ENCODE peak calls at places on chromosomes 4 and X, in four cellular contexts. Q is stomach, M is H1, G is sigmoid colon. U is an unnamed sample.

GRCh38 chr4:576245-576821 is at the start of gene TMEM271:
- DNase-seq in Q (no peak), G (no peak), M (peak), U (no peak)

GRCh38 chr4:175127314-175127713 is 209.2 kb downstream of the ADAM29 start:
- DNase-seq in G (no peak), M (no peak), Q (no peak), U (no peak)

GRCh38 chrX:70087857-70088256 is 25.6 kb downstream of the OTUD6A start:
- DNase-seq in M (no peak), Q (peak), G (no peak), U (no peak)

GRCh38 chr4:148076964-148077363 is 345.1 kb downstream of the ARHGAP10 start:
- DNase-seq in M (no peak), G (no peak), Q (no peak), U (no peak)

GRCh38 chr4:82621212-82621611 is 59.4 kb upstream of the TMEM150C start:
- DNase-seq in Q (no peak), M (no peak), G (no peak), U (no peak)

GRCh38 chrX:20461576-20461975 is 194.9 kb upstream of the RPS6KA3 start:
- DNase-seq in Q (no peak), M (no peak), G (no peak), U (no peak)

GRCh38 chr4:105058177-105058812 is 88.4 kb upstream of the TET2 start:
- DNase-seq in M (no peak), Q (no peak), G (no peak), U (no peak)

GRCh38 chrX:109600114-109600710 is 24.8 kb downstream of the KCNE5 start:
- DNase-seq in G (no peak), Q (no peak), M (peak), U (no peak)

GRCh38 chr4:87014284-87014782 is 79.5 kb downstream of the AFF1 start:
- DNase-seq in M (no peak), G (no peak), Q (no peak), U (no peak)

GRCh38 chr4:53682196-53682595 is 90.9 kb upstream of the LNX1 start:
- DNase-seq in M (no peak), G (no peak), Q (no peak), U (no peak)

GRCh38 chr4:128354205-128354821 is 66.7 kb upstream of the PGRMC2 start:
- DNase-seq in G (no peak), Q (peak), M (no peak), U (peak)
- TF ChIP-seq EP300 in G (no peak), Q (no peak), M (no peak), U (no peak)

GRCh38 chrX:68928401-68928800 is 99.6 kb downstream of the EFNB1 start:
- DNase-seq in Q (no peak), M (no peak), G (no peak), U (no peak)

GRCh38 chrX:68929332-68930150 is 100.7 kb downstream of the EFNB1 start:
- DNase-seq in G (no peak), Q (peak), M (no peak), U (no peak)

GRCh38 chrX:68932611-68933010 is 103.8 kb downstream of the EFNB1 start:
- DNase-seq in G (peak), M (no peak), Q (no peak), U (peak)

GRCh38 chrX:68930576-68931317 is 101.9 kb downstream of the EFNB1 start:
- DNase-seq in M (no peak), G (no peak), Q (no peak), U (no peak)

GRCh38 chrX:68931345-68931744 is 102.5 kb downstream of the EFNB1 start:
- DNase-seq in Q (no peak), G (no peak), M (no peak), U (no peak)
- H3K27ac ChIP-seq in Q (no peak), G (no peak), M (no peak), U (no peak)

GRCh38 chrX:129957241-129958099 is 25.0 kb upstream of the BCORL1 start:
- DNase-seq in G (peak), Q (peak), M (no peak), U (peak)
- TF ChIP-seq POLR2AphosphoS5 in G (peak), Q (peak), M (no peak), U (no peak)

GRCh38 chr4:3157366-3157765 is 82.9 kb downstream of the HTT start:
- DNase-seq in Q (no peak), M (no peak), G (no peak), U (no peak)
- TF ChIP-seq EP300 in Q (no peak), M (no peak), G (no peak), U (no peak)

GRCh38 chr4:52266537-52267137 is 215.5 kb downstream of the SPATA18 start:
- DNase-seq in G (peak), M (no peak), Q (no peak), U (no peak)

GRCh38 chr4:52260507-52261302 is 209.6 kb downstream of the SPATA18 start:
- DNase-seq in Q (no peak), M (no peak), G (peak), U (no peak)

GRCh38 chr4:52259978-52260377 is 208.9 kb downstream of the SPATA18 start:
- DNase-seq in M (no peak), Q (no peak), G (no peak), U (no peak)

GRCh38 chr4:52265781-52266525 is 214.8 kb downstream of the SPATA18 start:
- DNase-seq in Q (no peak), G (no peak), M (no peak), U (no peak)

GRCh38 chr4:52263612-52264011 is 212.5 kb downstream of the SPATA18 start:
- DNase-seq in Q (no peak), G (no peak), M (no peak), U (no peak)
- H3K27ac ChIP-seq in Q (no peak), G (no peak), M (no peak), U (no peak)

U was measured in transverse colon.